ENCODE peak calls at places on chromosomes 16 and 17, in five cellular contexts. O is midbrain; N is globus pallidus; R is foreskin keratinocyte; I is naive thymus-derived CD8-positive, alpha-beta T cell. D is an unnamed sample.

GRCh38 chr17:66466933-66467367 is 164.5 kb downstream of the PRKCA start:
- DNase-seq in I (no peak), N (no peak), O (no peak), R (peak), D (peak)

GRCh38 chr17:14352139-14352538 is 51.3 kb downstream of the HS3ST3B1 start:
- DNase-seq in R (no peak), N (no peak), O (no peak), I (no peak), D (no peak)

GRCh38 chr17:49880291-49881053 is 32.6 kb upstream of the TAC4 start:
- DNase-seq in N (peak), O (peak), I (peak), R (peak), D (no peak)

GRCh38 chr16:88382491-88383400 is at the start of gene ZNF469:
- DNase-seq in I (no peak), O (peak), R (no peak), N (no peak), D (no peak)

GRCh38 chr16:67664258-67664657 is 2.3 kb downstream of the ENKD1 start:
- DNase-seq in O (no peak), I (no peak), R (no peak), N (no peak), D (no peak)

GRCh38 chr17:40447148-40447644 is 3.9 kb downstream of the IGFBP4 start:
- DNase-seq in O (no peak), I (no peak), R (no peak), N (no peak), D (no peak)

GRCh38 chr17:76102944-76103273 is 678 bp downstream of the EXOC7 start:
- DNase-seq in R (no peak), N (no peak), O (no peak), I (no peak), D (no peak)

GRCh38 chr16:10728035-10728462 is 15.6 kb upstream of the NUBP1 start:
- DNase-seq in R (no peak), I (no peak), O (no peak), N (no peak), D (no peak)

D was measured in HS-27A.